ENCODE peak calls at places on chromosome X, in four cellular contexts. One of them, this sample, is unnamed.

GRCh38 chrX:14872355-14872754 is 514 bp downstream of the FANCB start:
- DNase-seq in upper lobe of right lung: no peak
- DNase-seq in astrocyte of the cerebellum: no peak
- DNase-seq in iris pigment epithelial cell: no peak
- DNase-seq in this sample: no peak

GRCh38 chrX:37380920-37381319 is 31.8 kb downstream of the PRRG1 start:
- DNase-seq in upper lobe of right lung: no peak
- DNase-seq in astrocyte of the cerebellum: peak
- DNase-seq in iris pigment epithelial cell: peak
- DNase-seq in this sample: no peak

GRCh38 chrX:131801066-131801465 is 222.0 kb upstream of the STK26 start:
- DNase-seq in upper lobe of right lung: no peak
- DNase-seq in astrocyte of the cerebellum: no peak
- DNase-seq in iris pigment epithelial cell: no peak
- DNase-seq in this sample: no peak

GRCh38 chrX:49172280-49172780 is 632 bp downstream of the PLP2 start:
- DNase-seq in upper lobe of right lung: peak
- DNase-seq in astrocyte of the cerebellum: no peak
- DNase-seq in iris pigment epithelial cell: peak
- DNase-seq in this sample: peak

GRCh38 chrX:15686818-15687685 is 22.4 kb upstream of the CLTRN start:
- DNase-seq in upper lobe of right lung: no peak
- DNase-seq in astrocyte of the cerebellum: peak
- DNase-seq in iris pigment epithelial cell: peak
- DNase-seq in this sample: peak

GRCh38 chrX:153884136-153885076 is 1.6 kb downstream of the L1CAM start:
- DNase-seq in upper lobe of right lung: no peak
- DNase-seq in astrocyte of the cerebellum: no peak
- DNase-seq in iris pigment epithelial cell: no peak
- DNase-seq in this sample: no peak

GRCh38 chrX:42585842-42586621 is 191.9 kb downstream of the PPP1R2C start:
- DNase-seq in upper lobe of right lung: no peak
- DNase-seq in astrocyte of the cerebellum: no peak
- DNase-seq in iris pigment epithelial cell: no peak
- DNase-seq in this sample: no peak

GRCh38 chrX:115968436-115969252 is 201.9 kb upstream of the AGTR2 start:
- DNase-seq in upper lobe of right lung: peak
- DNase-seq in astrocyte of the cerebellum: no peak
- DNase-seq in iris pigment epithelial cell: peak
- DNase-seq in this sample: no peak

GRCh38 chrX:10819973-10820372 is 199.6 kb upstream of the MID1 start:
- DNase-seq in upper lobe of right lung: no peak
- DNase-seq in astrocyte of the cerebellum: no peak
- DNase-seq in iris pigment epithelial cell: no peak
- DNase-seq in this sample: no peak

GRCh38 chrX:85084770-85085393 is 81.2 kb downstream of the APOOL start:
- DNase-seq in upper lobe of right lung: no peak
- DNase-seq in astrocyte of the cerebellum: peak
- DNase-seq in iris pigment epithelial cell: peak
- DNase-seq in this sample: no peak